ENCODE peak calls at places on chromosomes 12 and 14, in seven cellular contexts. Q is BJ; A is activated CD4-positive, alpha-beta T cell treated with anti-CD3 and anti-CD28 coated beads, Interleukin-2, amount 50 U/mL, for 1 hour; F is stimulated activated CD8-positive, alpha-beta memory T cell treated with anti-CD3 and anti-CD28 coated beads, Interleukin-7, amount 100 ng/mL, for 4 hours; L is HuH-7.5; K is T-helper 2 cell; E is endothelial cell. Z is an unnamed sample.

GRCh38 chr12:30687265-30687986 is 8.2 kb downstream of the IPO8 start:
- DNase-seq in E (no peak), F (no peak), K (no peak), Q (no peak), L (no peak), A (no peak), Z (no peak)

GRCh38 chr14:52351561-52352491 is 37.7 kb downstream of the PTGER2 start:
- DNase-seq in A (no peak), K (peak), E (no peak), L (no peak), Q (peak), F (no peak), Z (no peak)

GRCh38 chr12:87182696-87183233 is 846.4 kb downstream of the C12orf50 start:
- DNase-seq in L (no peak), E (no peak), Q (no peak), K (no peak), A (no peak), F (no peak), Z (no peak)

GRCh38 chr12:29634057-29634456 is 136.6 kb upstream of the OVCH1 start:
- DNase-seq in E (no peak), A (no peak), F (no peak), Q (no peak), L (no peak), K (no peak), Z (no peak)

GRCh38 chr14:68042002-68042401 is 222.4 kb downstream of the RAD51B start:
- DNase-seq in A (no peak), E (no peak), Q (no peak), K (no peak), L (no peak), F (no peak), Z (no peak)

GRCh38 chr14:56754966-56755365 is 55.3 kb downstream of the OTX2 start:
- DNase-seq in K (no peak), Q (no peak), F (no peak), A (no peak), E (no peak), L (no peak), Z (no peak)

GRCh38 chr12:14949631-14950030 is 11.3 kb upstream of the ERP27 start:
- DNase-seq in Q (no peak), K (no peak), F (no peak), L (no peak), A (no peak), E (no peak), Z (no peak)

GRCh38 chr12:2353281-2353680 is 300.5 kb downstream of the CACNA1C start:
- DNase-seq in L (no peak), E (no peak), F (no peak), A (no peak), K (no peak), Q (no peak), Z (no peak)

GRCh38 chr14:100692859-100693558 is 33.7 kb upstream of the DLK1 start:
- DNase-seq in Q (no peak), K (no peak), F (no peak), E (no peak), L (no peak), A (no peak), Z (no peak)

GRCh38 chr14:22319526-22320352 is 269.3 kb downstream of the DAD1 start:
- DNase-seq in K (no peak), E (peak), F (no peak), Q (no peak), L (no peak), A (no peak), Z (no peak)

GRCh38 chr12:117158096-117158495 is 32.2 kb downstream of the FBXO21 start:
- DNase-seq in Q (no peak), K (no peak), F (no peak), L (no peak), E (no peak), A (no peak), Z (no peak)

GRCh38 chr12:10701843-10702242 is 21.3 kb downstream of the YBX3 start:
- DNase-seq in K (no peak), A (no peak), L (no peak), E (no peak), F (no peak), Q (no peak), Z (no peak)

GRCh38 chr14:72591401-72591800 is 302.5 kb downstream of the DPF3 start:
- DNase-seq in E (no peak), K (no peak), F (no peak), A (no peak), L (no peak), Q (no peak), Z (no peak)

GRCh38 chr14:32623300-32624093 is 294.4 kb downstream of the AKAP6 start:
- DNase-seq in E (no peak), F (no peak), K (no peak), A (no peak), Q (no peak), L (no peak), Z (no peak)

GRCh38 chr14:103576371-103577024 is 13.7 kb downstream of the COA8 start:
- DNase-seq in L (no peak), F (no peak), K (no peak), Q (peak), A (no peak), E (peak), Z (no peak)

GRCh38 chr12:130715150-130715995 is 726 bp downstream of the RIMBP2 start:
- DNase-seq in L (no peak), A (no peak), K (no peak), F (no peak), E (no peak), Q (no peak), Z (no peak)

GRCh38 chr14:72715215-72715909 is 178.5 kb downstream of the DPF3 start:
- DNase-seq in Q (no peak), E (no peak), A (no peak), F (peak), K (no peak), L (no peak), Z (no peak)

GRCh38 chr12:20423557-20423956 is 55.2 kb downstream of the PDE3A start:
- DNase-seq in A (no peak), F (no peak), Q (no peak), L (no peak), E (no peak), K (no peak), Z (no peak)

GRCh38 chr14:99757331-99758070 is 35.7 kb upstream of the EML1 start:
- DNase-seq in L (no peak), Q (peak), K (no peak), A (no peak), F (no peak), E (no peak), Z (no peak)

GRCh38 chr14:84622357-84622756 is 907.6 kb upstream of the FLRT2 start:
- DNase-seq in K (no peak), A (no peak), E (no peak), Q (no peak), F (no peak), L (no peak), Z (no peak)

GRCh38 chr14:96307434-96307833 is 51.4 kb downstream of the BDKRB1 start:
- DNase-seq in Q (no peak), E (no peak), K (no peak), L (no peak), A (no peak), F (no peak), Z (no peak)

GRCh38 chr12:124567035-124567672 is at the start of gene NCOR2:
- DNase-seq in F (peak), K (peak), L (peak), E (no peak), A (peak), Q (no peak), Z (peak)

GRCh38 chr12:125412506-125412905 is 347.3 kb downstream of the AACS start:
- DNase-seq in Q (no peak), K (no peak), F (no peak), L (no peak), A (no peak), E (no peak), Z (no peak)

GRCh38 chr12:5718680-5719079 is 226.4 kb downstream of the ANO2 start:
- DNase-seq in E (no peak), K (no peak), Q (no peak), L (no peak), A (no peak), F (no peak), Z (no peak)

GRCh38 chr12:42854208-42854607 is 264.7 kb upstream of the PRICKLE1 start:
- DNase-seq in A (no peak), L (no peak), E (no peak), Q (no peak), F (no peak), K (no peak), Z (no peak)

GRCh38 chr14:53356361-53357150 is 203.4 kb upstream of the DDHD1 start:
- DNase-seq in F (no peak), A (no peak), Q (no peak), K (no peak), L (no peak), E (no peak), Z (no peak)

GRCh38 chr12:1665366-1665765 is 25.5 kb upstream of the ADIPOR2 start:
- DNase-seq in E (no peak), A (no peak), L (no peak), F (no peak), K (no peak), Q (no peak), Z (no peak)

GRCh38 chr14:104280902-104281767 is 142.7 kb downstream of the KIF26A start:
- DNase-seq in L (no peak), K (no peak), F (no peak), E (no peak), A (no peak), Q (no peak), Z (no peak)

GRCh38 chr12:12622418-12622817 is 10.7 kb downstream of the CREBL2 start:
- DNase-seq in Q (no peak), E (no peak), F (no peak), L (no peak), K (peak), A (no peak), Z (no peak)

GRCh38 chr14:94345344-94346072 is 22.4 kb upstream of the SERPINA6 start:
- DNase-seq in A (no peak), E (no peak), F (no peak), K (no peak), L (no peak), Q (peak), Z (no peak)

GRCh38 chr12:111759276-111759675 is 7.5 kb upstream of the ALDH2 start:
- DNase-seq in K (no peak), F (no peak), L (no peak), Q (no peak), A (no peak), E (no peak), Z (no peak)